ENCODE peak calls at places on chromosome 2, in nine cellular contexts. Y is cardiac septum, M is astrocyte of the spinal cord, F is Panc1, W is neural progenitor cell, E is stromal cell of bone marrow, G is omental fat pad, Z is NB4, D is right cardiac atrium. K is an unnamed sample.

GRCh38 chr2:128325665-128326181 is 7.1 kb upstream of the HS6ST1 start:
- DNase-seq in Y (peak), W (no peak), M (no peak), Z (no peak), G (no peak), F (no peak), D (peak), E (no peak), K (no peak)

GRCh38 chr2:42967959-42968674 is 175.7 kb upstream of the HAAO start:
- DNase-seq in F (no peak), G (no peak), Y (peak), E (peak), D (peak), W (no peak), Z (no peak), M (peak), K (peak)

GRCh38 chr2:168165418-168165817 is 82.0 kb downstream of the STK39 start:
- DNase-seq in D (no peak), Y (no peak), W (peak), G (no peak), M (peak), E (peak), Z (peak), F (no peak), K (peak)

GRCh38 chr2:175823291-175824073 is 178.6 kb downstream of the LNPK start:
- DNase-seq in G (no peak), Y (no peak), E (no peak), M (peak), D (no peak), Z (no peak), W (peak), F (no peak), K (peak)

GRCh38 chr2:84904717-84905174 is 710 bp upstream of the TMSB10 start:
- DNase-seq in E (no peak), F (no peak), G (no peak), D (peak), W (peak), Y (peak), M (peak), Z (peak), K (peak)

GRCh38 chr2:108615480-108616090 is 81.3 kb downstream of the LIMS1 start:
- DNase-seq in D (no peak), M (no peak), W (no peak), G (no peak), Z (no peak), Y (no peak), F (no peak), E (no peak), K (no peak)

GRCh38 chr2:225764346-225764745 is 364.8 kb downstream of the NYAP2 start:
- DNase-seq in G (no peak), E (no peak), W (no peak), Y (no peak), D (no peak), F (no peak), M (peak), Z (no peak), K (peak)

GRCh38 chr2:213806125-213806726 is 522.0 kb downstream of the SPAG16 start:
- DNase-seq in G (no peak), D (no peak), E (peak), M (peak), W (peak), F (no peak), Z (peak), Y (no peak), K (peak)

GRCh38 chr2:120791961-120792295 is 56.3 kb downstream of the GLI2 start:
- DNase-seq in W (no peak), Z (no peak), Y (no peak), G (no peak), M (peak), F (no peak), D (no peak), E (no peak), K (no peak)

GRCh38 chr2:62306751-62307468 is 111.0 kb downstream of the B3GNT2 start:
- DNase-seq in W (peak), Y (no peak), E (no peak), M (peak), G (no peak), D (no peak), Z (peak), F (no peak), K (no peak)

GRCh38 chr2:42495611-42496010 is 1.8 kb upstream of the KCNG3 start:
- DNase-seq in G (no peak), E (no peak), F (no peak), Z (no peak), D (no peak), W (no peak), M (no peak), Y (no peak), K (no peak)

GRCh38 chr2:217338306-217338916 is 478.5 kb upstream of the TNP1 start:
- DNase-seq in G (no peak), W (no peak), Y (no peak), M (peak), D (no peak), Z (no peak), F (no peak), E (no peak), K (peak)

K was measured in fibroblast of mammary gland.